ENCODE peak calls at places on chromosomes 1 and 21, in five cellular contexts. One of them, this sample, is unnamed. For H3K9me3, the result is how much of the 10 kb centered on the place peaks cover.

GRCh38 chr1:31180338-31180737 is 59.3 kb downstream of the NKAIN1 start:
- DNase-seq in neural progenitor cell: no peak
- DNase-seq in DND-41: no peak
- DNase-seq in MM.1S: no peak
- DNase-seq in HepG2: no peak
- DNase-seq in this sample: no peak

GRCh38 chr21:36727886-36728285 is 29.0 kb downstream of the SIM2 start:
- DNase-seq in neural progenitor cell: peak
- DNase-seq in DND-41: no peak
- DNase-seq in MM.1S: no peak
- DNase-seq in HepG2: no peak
- DNase-seq in this sample: no peak

GRCh38 chr1:115184260-115184950 is 95.1 kb upstream of the TSPAN2 start:
- DNase-seq in neural progenitor cell: no peak
- DNase-seq in DND-41: no peak
- DNase-seq in MM.1S: no peak
- DNase-seq in HepG2: no peak
- DNase-seq in this sample: no peak

GRCh38 chr1:100606438-100606837 is 68.5 kb downstream of the GPR88 start:
- DNase-seq in neural progenitor cell: peak
- DNase-seq in DND-41: no peak
- DNase-seq in MM.1S: no peak
- DNase-seq in HepG2: no peak
- DNase-seq in this sample: no peak

GRCh38 chr1:220827445-220828210 is 40.9 kb downstream of the MTARC1 start:
- DNase-seq in neural progenitor cell: no peak
- DNase-seq in DND-41: no peak
- DNase-seq in MM.1S: no peak
- DNase-seq in HepG2: no peak
- DNase-seq in this sample: no peak

GRCh38 chr21:14707265-14708020 is 161.3 kb upstream of the SAMSN1 start:
- DNase-seq in neural progenitor cell: no peak
- DNase-seq in DND-41: no peak
- DNase-seq in MM.1S: no peak
- DNase-seq in HepG2: no peak
- DNase-seq in this sample: no peak

GRCh38 chr1:52424238-52424637 is 19.8 kb downstream of the PRPF38A start:
- DNase-seq in neural progenitor cell: no peak
- DNase-seq in DND-41: peak
- DNase-seq in MM.1S: no peak
- DNase-seq in HepG2: no peak
- DNase-seq in this sample: no peak

GRCh38 chr1:25737151-25737550 is 62.8 kb upstream of the SELENON start:
- DNase-seq in neural progenitor cell: no peak
- DNase-seq in DND-41: no peak
- DNase-seq in MM.1S: no peak
- DNase-seq in HepG2: no peak
- DNase-seq in this sample: no peak

GRCh38 chr1:37399205-37399604 is 75.2 kb upstream of the ZC3H12A start:
- DNase-seq in neural progenitor cell: no peak
- DNase-seq in DND-41: no peak
- DNase-seq in MM.1S: no peak
- DNase-seq in HepG2: no peak
- DNase-seq in this sample: no peak

GRCh38 chr21:33797565-33797964 is 118.0 kb downstream of the ATP5PO start:
- DNase-seq in neural progenitor cell: no peak
- DNase-seq in DND-41: no peak
- DNase-seq in MM.1S: no peak
- DNase-seq in HepG2: no peak
- DNase-seq in this sample: no peak

GRCh38 chr21:30463713-30464112 is 16.5 kb downstream of the KRTAP19-1 start:
- DNase-seq in neural progenitor cell: peak
- DNase-seq in DND-41: no peak
- DNase-seq in MM.1S: peak
- DNase-seq in HepG2: no peak
- DNase-seq in this sample: no peak

GRCh38 chr21:46160563-46161179 is 5.3 kb upstream of the FTCD start:
- DNase-seq in neural progenitor cell: peak
- DNase-seq in DND-41: no peak
- DNase-seq in MM.1S: no peak
- DNase-seq in HepG2: no peak
- DNase-seq in this sample: no peak

GRCh38 chr1:41333146-41333784 is 28.0 kb upstream of the FOXO6 start:
- DNase-seq in neural progenitor cell: no peak
- DNase-seq in DND-41: peak
- DNase-seq in MM.1S: no peak
- DNase-seq in HepG2: peak
- DNase-seq in this sample: peak

GRCh38 chr1:118209648-118210047 is 24.6 kb upstream of the SPAG17 start:
- DNase-seq in neural progenitor cell: no peak
- DNase-seq in DND-41: no peak
- DNase-seq in MM.1S: no peak
- DNase-seq in HepG2: no peak
- DNase-seq in this sample: no peak

GRCh38 chr1:194512361-194512760 is 1325.9 kb upstream of the B3GALT2 start:
- DNase-seq in neural progenitor cell: no peak
- DNase-seq in DND-41: no peak
- DNase-seq in MM.1S: no peak
- DNase-seq in HepG2: no peak
- DNase-seq in this sample: no peak

DNA sequence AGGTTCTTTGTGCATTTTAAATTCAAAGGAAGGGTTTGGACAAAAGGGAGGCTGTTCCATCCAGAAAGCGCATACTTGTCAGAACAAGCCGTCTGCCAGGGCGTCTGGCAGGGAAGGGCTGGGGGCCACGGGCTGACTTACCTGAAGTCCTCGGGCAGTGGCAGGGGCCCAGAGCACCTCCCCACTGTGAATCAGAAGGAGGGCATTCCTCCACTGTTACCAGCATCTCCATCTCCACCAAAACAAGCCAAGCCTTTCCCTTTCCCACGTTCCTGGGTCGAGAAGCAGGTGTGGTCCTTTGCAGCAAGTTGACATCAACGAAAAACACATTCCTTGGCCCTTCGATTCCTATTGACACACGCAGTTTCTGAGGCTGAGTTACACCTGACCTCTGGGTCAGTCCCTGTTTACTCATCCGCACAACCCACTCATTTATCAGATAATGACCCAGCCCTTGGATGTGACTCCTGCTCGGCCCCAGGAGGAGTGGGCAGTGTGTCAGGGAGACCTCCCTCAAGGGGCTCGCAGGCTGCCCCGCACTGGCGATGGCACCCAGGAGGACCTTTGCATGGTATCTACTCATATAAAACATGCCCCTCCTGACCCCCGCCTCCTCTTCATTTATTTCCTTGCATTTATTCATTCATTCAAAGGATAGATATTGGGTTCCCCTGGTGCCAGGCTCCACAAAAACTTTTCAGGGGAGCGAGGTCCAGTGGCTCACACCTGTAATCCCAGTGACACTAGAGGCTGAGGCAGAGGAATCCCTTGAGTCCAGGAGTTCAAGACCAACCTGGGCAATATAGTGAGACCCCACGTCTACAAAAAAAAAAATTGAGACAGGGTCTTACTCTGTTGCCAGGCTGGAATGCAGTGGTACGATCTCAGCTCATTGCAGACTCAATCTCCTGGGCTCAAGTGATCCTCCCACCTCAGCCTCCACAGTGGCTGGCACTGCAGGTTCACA is 60.2 kb downstream of the TOMM20 start:
- DNase-seq in neural progenitor cell: no peak
- DNase-seq in DND-41: no peak
- DNase-seq in MM.1S: no peak
- DNase-seq in HepG2: peak
- DNase-seq in this sample: no peak
- H3K9ac ChIP-seq in neural progenitor cell: no peak
- H3K9ac ChIP-seq in DND-41: no peak
- H3K9ac ChIP-seq in MM.1S: no peak
- H3K9ac ChIP-seq in HepG2: peak
- H3K9ac ChIP-seq in this sample: no peak

GRCh38 chr1:15244813-15245212 is 2.2 kb upstream of the FHAD1 start:
- DNase-seq in neural progenitor cell: no peak
- DNase-seq in DND-41: no peak
- DNase-seq in MM.1S: no peak
- DNase-seq in HepG2: no peak
- DNase-seq in this sample: no peak

GRCh38 chr1:15248238-15248637 is 1.2 kb downstream of the FHAD1 start:
- DNase-seq in neural progenitor cell: no peak
- DNase-seq in DND-41: no peak
- DNase-seq in MM.1S: no peak
- DNase-seq in HepG2: no peak
- DNase-seq in this sample: no peak

GRCh38 chr1:15249032-15249601 is 2.1 kb downstream of the FHAD1 start:
- DNase-seq in neural progenitor cell: no peak
- DNase-seq in DND-41: peak
- DNase-seq in MM.1S: peak
- DNase-seq in HepG2: no peak
- DNase-seq in this sample: no peak

GRCh38 chr1:15245593-15246325 is 1.3 kb upstream of the FHAD1 start:
- DNase-seq in neural progenitor cell: no peak
- DNase-seq in DND-41: no peak
- DNase-seq in MM.1S: no peak
- DNase-seq in HepG2: no peak
- DNase-seq in this sample: no peak

GRCh38 chr1:15246960-15247614 is at the start of gene FHAD1:
- DNase-seq in neural progenitor cell: peak
- DNase-seq in DND-41: no peak
- DNase-seq in MM.1S: peak
- DNase-seq in HepG2: no peak
- DNase-seq in this sample: no peak
- TF ChIP-seq EZH2 in neural progenitor cell: no peak
- TF ChIP-seq EZH2 in DND-41: no peak
- TF ChIP-seq EZH2 in MM.1S: no peak
- TF ChIP-seq EZH2 in HepG2: no peak
- TF ChIP-seq EZH2 in this sample: no peak

DNA sequence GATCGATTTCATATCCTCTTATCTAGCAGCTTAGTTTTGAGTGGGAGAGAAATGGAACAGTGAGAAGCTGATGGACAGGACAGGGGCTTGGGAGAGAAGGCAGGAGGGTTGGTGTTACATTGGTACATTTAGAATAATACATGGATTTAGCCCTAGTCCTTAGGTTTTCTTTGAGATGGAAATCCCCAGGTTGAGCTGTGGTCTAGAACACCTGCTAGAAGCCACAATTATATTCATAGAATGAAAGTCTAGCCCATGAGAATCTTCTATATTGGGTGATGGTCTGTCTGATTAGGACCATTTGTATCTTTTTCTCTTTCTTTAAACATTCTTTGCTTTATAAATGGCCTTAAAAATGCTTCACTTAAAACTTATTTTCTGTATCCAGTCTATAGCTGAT is 19.9 kb downstream of the CRNN start:
- DNase-seq in neural progenitor cell: no peak
- DNase-seq in DND-41: no peak
- DNase-seq in MM.1S: peak
- DNase-seq in HepG2: no peak
- DNase-seq in this sample: no peak
- H3K9me3 ChIP-seq in neural progenitor cell: under half
- H3K9me3 ChIP-seq in DND-41: under half
- H3K9me3 ChIP-seq in MM.1S: under half
- H3K9me3 ChIP-seq in HepG2: under half
- H3K9me3 ChIP-seq in this sample: under half

GRCh38 chr1:85502171-85502570 is 37.2 kb upstream of the DDAH1 start:
- DNase-seq in neural progenitor cell: no peak
- DNase-seq in DND-41: no peak
- DNase-seq in MM.1S: no peak
- DNase-seq in HepG2: peak
- DNase-seq in this sample: no peak
- H3K9ac ChIP-seq in neural progenitor cell: no peak
- H3K9ac ChIP-seq in DND-41: no peak
- H3K9ac ChIP-seq in MM.1S: no peak
- H3K9ac ChIP-seq in HepG2: no peak
- H3K9ac ChIP-seq in this sample: no peak

GRCh38 chr1:176880954-176881595 is 283.4 kb downstream of the ASTN1 start:
- DNase-seq in neural progenitor cell: peak
- DNase-seq in DND-41: peak
- DNase-seq in MM.1S: peak
- DNase-seq in HepG2: peak
- DNase-seq in this sample: peak

GRCh38 chr1:176877557-176877956 is 287.0 kb downstream of the ASTN1 start:
- DNase-seq in neural progenitor cell: no peak
- DNase-seq in DND-41: no peak
- DNase-seq in MM.1S: no peak
- DNase-seq in HepG2: no peak
- DNase-seq in this sample: no peak

GRCh38 chr1:176878750-176879536 is 285.6 kb downstream of the ASTN1 start:
- DNase-seq in neural progenitor cell: peak
- DNase-seq in DND-41: peak
- DNase-seq in MM.1S: no peak
- DNase-seq in HepG2: no peak
- DNase-seq in this sample: no peak

GRCh38 chr1:176876966-176877515 is 287.5 kb downstream of the ASTN1 start:
- DNase-seq in neural progenitor cell: no peak
- DNase-seq in DND-41: no peak
- DNase-seq in MM.1S: no peak
- DNase-seq in HepG2: no peak
- DNase-seq in this sample: no peak

GRCh38 chr1:176879784-176880620 is 284.5 kb downstream of the ASTN1 start:
- DNase-seq in neural progenitor cell: no peak
- DNase-seq in DND-41: no peak
- DNase-seq in MM.1S: no peak
- DNase-seq in HepG2: no peak
- DNase-seq in this sample: no peak
- TF ChIP-seq EZH2 in neural progenitor cell: no peak
- TF ChIP-seq EZH2 in DND-41: no peak
- TF ChIP-seq EZH2 in MM.1S: no peak
- TF ChIP-seq EZH2 in HepG2: no peak
- TF ChIP-seq EZH2 in this sample: no peak

This sample was measured in SK-N-MC.